ENCODE peak calls at places on chromosomes 3 and 15, in seven cellular contexts. C is WTC11, A is HCT116, B is K562, W is GM12878, I is H1, H is HepG2. U is an unnamed sample.

GRCh38 chr3:46829699-46830208 is 33.5 kb downstream of the MYL3 start:
- DNase-seq in C (no peak), A (no peak), W (peak), H (no peak), I (no peak), B (no peak), U (no peak)

GRCh38 chr3:51975857-51976549 is 1.1 kb downstream of the ABHD14A start:
- DNase-seq in A (no peak), I (no peak), H (peak), B (peak), C (peak), W (no peak), U (peak)

GRCh38 chr15:85598203-85598602 is 196.5 kb downstream of the KLHL25 start:
- DNase-seq in B (no peak), C (no peak), A (no peak), W (no peak), H (no peak), I (no peak), U (no peak)

GRCh38 chr3:14605070-14605469 is 46.5 kb upstream of the CCDC174 start:
- DNase-seq in W (no peak), H (no peak), C (no peak), A (no peak), B (no peak), I (no peak), U (no peak)

GRCh38 chr3:161273589-161274218 is 52.6 kb downstream of the NMD3 start:
- DNase-seq in B (peak), W (no peak), I (no peak), H (peak), C (no peak), A (peak), U (no peak)

GRCh38 chr3:38314112-38314766 is 32.1 kb downstream of the SLC22A14 start:
- DNase-seq in I (no peak), B (no peak), W (no peak), A (no peak), H (no peak), C (no peak), U (no peak)

GRCh38 chr3:110743202-110743601 is 328.4 kb upstream of the NECTIN3 start:
- DNase-seq in C (no peak), W (no peak), A (no peak), I (no peak), B (no peak), H (peak), U (no peak)

GRCh38 chr3:9600597-9600996 is 47.0 kb upstream of the LHFPL4 start:
- DNase-seq in I (no peak), W (no peak), C (peak), H (no peak), B (no peak), A (no peak), U (no peak)

GRCh38 chr15:98085003-98085639 is 124.6 kb downstream of the ARRDC4 start:
- DNase-seq in H (peak), W (no peak), B (no peak), C (no peak), A (peak), I (no peak), U (peak)

GRCh38 chr3:22475665-22476064 is 724.7 kb upstream of the ZNF385D start:
- DNase-seq in I (no peak), A (no peak), W (no peak), H (no peak), B (no peak), C (no peak), U (no peak)

GRCh38 chr15:88652456-88653199 is 13.8 kb downstream of the ISG20 start:
- DNase-seq in I (no peak), W (no peak), C (no peak), H (no peak), A (no peak), B (no peak), U (no peak)

GRCh38 chr3:129313415-129313982 is 34.8 kb downstream of the HMCES start:
- DNase-seq in C (no peak), I (no peak), W (no peak), H (no peak), A (no peak), B (no peak), U (no peak)

GRCh38 chr3:197597335-197597734 is 41.6 kb upstream of the BDH1 start:
- DNase-seq in I (no peak), A (no peak), B (no peak), H (peak), C (no peak), W (no peak), U (no peak)

GRCh38 chr3:111605016-111605415 is 9.9 kb upstream of the ZBED2 start:
- DNase-seq in B (no peak), A (no peak), C (no peak), I (no peak), H (no peak), W (no peak), U (no peak)

GRCh38 chr15:83061680-83062079 is 5.4 kb downstream of the BTBD1 start:
- DNase-seq in W (no peak), B (no peak), C (no peak), I (no peak), H (no peak), A (no peak), U (no peak)

GRCh38 chr15:55196011-55196410 is 730 bp downstream of the RSL24D1 start:
- DNase-seq in A (no peak), I (no peak), H (no peak), W (no peak), C (no peak), B (no peak), U (no peak)

GRCh38 chr15:70245932-70246622 is 148.4 kb upstream of the TLE3 start:
- DNase-seq in W (peak), C (peak), A (peak), H (no peak), B (no peak), I (no peak), U (no peak)

GRCh38 chr3:140394488-140395133 is 283.3 kb upstream of the TRIM42 start:
- DNase-seq in A (no peak), W (no peak), I (no peak), B (no peak), C (no peak), H (no peak), U (no peak)

DNA sequence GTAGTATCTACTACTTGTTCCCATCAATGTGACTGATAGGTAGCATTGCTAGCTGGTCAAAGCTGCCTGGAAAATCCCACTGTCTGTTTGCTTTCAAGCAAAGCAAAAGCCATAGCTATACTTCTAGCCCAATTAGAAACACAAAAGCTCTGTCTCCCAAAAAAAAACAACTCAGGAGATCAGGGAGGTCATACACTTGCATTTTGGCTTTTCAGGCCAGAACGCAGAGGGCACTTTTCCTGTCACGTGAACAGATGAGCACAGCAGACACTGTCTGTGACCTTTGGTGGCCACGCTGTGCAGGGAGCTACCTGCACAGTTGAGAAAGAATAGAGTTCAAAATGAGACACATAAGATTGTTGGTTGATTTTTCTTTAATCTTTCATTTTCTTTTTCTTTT is 441.7 kb upstream of the PDZRN3 start:
- DNase-seq in I (no peak), C (no peak), A (no peak), W (no peak), B (no peak), H (no peak), U (no peak)
- TF ChIP-seq SP1 in I (no peak), C (no peak), A (no peak), W (no peak), B (no peak), H (no peak), U (no peak)

GRCh38 chr15:58506064-58506490 is 74.3 kb downstream of the LIPC start:
- DNase-seq in H (no peak), I (no peak), C (no peak), A (no peak), B (no peak), W (no peak), U (no peak)

GRCh38 chr15:58506787-58507671 is 75.2 kb downstream of the LIPC start:
- DNase-seq in I (no peak), H (no peak), W (no peak), B (no peak), A (no peak), C (no peak), U (no peak)

GRCh38 chr15:58503139-58504027 is 71.6 kb downstream of the LIPC start:
- DNase-seq in I (no peak), W (no peak), C (no peak), B (no peak), H (no peak), A (no peak), U (no peak)

GRCh38 chr15:58504674-58505234 is 73.0 kb downstream of the LIPC start:
- DNase-seq in B (no peak), A (no peak), I (no peak), C (no peak), W (peak), H (no peak), U (no peak)

DNA sequence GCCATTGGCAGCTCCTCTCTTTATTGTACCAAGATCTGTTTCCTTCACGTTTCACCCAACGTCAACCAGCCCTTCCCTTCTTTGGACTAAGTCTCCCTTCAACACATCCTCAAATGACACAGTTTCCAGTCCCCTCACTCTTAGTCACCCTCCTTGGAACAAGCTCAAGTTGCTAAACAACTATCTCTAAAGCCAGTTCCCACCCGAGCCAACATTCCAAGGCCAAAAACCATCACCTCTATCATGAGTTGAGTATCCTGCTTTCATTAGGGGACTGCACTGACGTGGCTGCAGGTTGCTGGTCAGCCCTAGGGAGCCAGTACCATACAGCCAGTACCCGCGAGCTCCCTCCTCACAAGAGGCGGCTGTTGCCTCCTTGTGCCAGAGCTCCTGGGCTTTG is 73.8 kb downstream of the LIPC start:
- DNase-seq in C (no peak), B (no peak), H (no peak), I (no peak), A (no peak), W (no peak), U (no peak)
- TF ChIP-seq SP1 in C (no peak), B (no peak), H (no peak), I (no peak), A (no peak), W (no peak), U (no peak)

GRCh38 chr3:176916777-176917176 is 280.5 kb downstream of the TBL1XR1 start:
- DNase-seq in B (no peak), W (no peak), H (no peak), I (peak), C (peak), A (peak), U (no peak)

GRCh38 chr3:176914764-176915163 is 282.5 kb downstream of the TBL1XR1 start:
- DNase-seq in B (no peak), H (no peak), A (no peak), I (no peak), W (no peak), C (no peak), U (no peak)

GRCh38 chr3:176920806-176921205 is 276.5 kb downstream of the TBL1XR1 start:
- DNase-seq in W (no peak), H (peak), A (no peak), I (no peak), B (no peak), C (no peak), U (no peak)

GRCh38 chr3:176926034-176926433 is 271.2 kb downstream of the TBL1XR1 start:
- DNase-seq in H (no peak), A (no peak), I (no peak), C (no peak), W (no peak), B (no peak), U (no peak)

GRCh38 chr3:176919836-176920760 is 277.2 kb downstream of the TBL1XR1 start:
- DNase-seq in I (no peak), C (no peak), A (no peak), W (no peak), H (peak), B (no peak), U (no peak)
- TF ChIP-seq SP1 in I (no peak), C (no peak), A (no peak), W (no peak), H (no peak), B (no peak), U (no peak)

GRCh38 chr3:106117490-106117858 is 248.7 kb upstream of the CBLB start:
- DNase-seq in I (no peak), A (peak), B (no peak), W (no peak), C (no peak), H (no peak), U (no peak)

GRCh38 chr3:106121491-106122289 is 252.9 kb upstream of the CBLB start:
- DNase-seq in C (no peak), I (no peak), B (no peak), H (no peak), A (no peak), W (no peak), U (no peak)

GRCh38 chr3:106120334-106120733 is 251.5 kb upstream of the CBLB start:
- DNase-seq in C (no peak), W (no peak), B (no peak), A (no peak), I (no peak), H (no peak), U (no peak)

GRCh38 chr3:106116733-106117489 is 248.1 kb upstream of the CBLB start:
- DNase-seq in C (no peak), A (no peak), B (no peak), I (no peak), W (no peak), H (no peak), U (no peak)

DNA sequence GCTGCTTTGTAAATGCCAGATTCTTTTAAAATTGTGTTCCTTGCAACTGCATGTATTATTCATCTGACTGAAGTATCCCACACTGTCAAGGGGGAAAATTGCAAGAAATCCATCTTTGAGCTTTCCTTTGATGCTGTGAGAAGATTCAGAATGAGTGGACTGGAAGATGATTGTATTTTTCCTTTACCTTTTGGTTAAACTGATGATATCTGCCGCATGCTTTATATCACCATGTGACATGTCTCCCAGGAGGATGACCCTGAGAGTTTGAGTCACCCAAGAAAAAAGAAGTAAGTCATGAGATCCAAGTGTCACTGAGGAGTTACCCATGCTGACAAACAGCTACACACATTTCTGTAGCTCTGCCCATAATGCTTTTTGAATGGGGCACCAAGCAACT is 250.9 kb upstream of the CBLB start:
- DNase-seq in W (no peak), B (no peak), A (no peak), C (no peak), H (no peak), I (no peak), U (no peak)
- TF ChIP-seq SP1 in W (no peak), B (no peak), A (no peak), C (no peak), H (no peak), I (no peak), U (no peak)

U was measured in HEK293T.